ENCODE peak calls at places on chromosomes 12 and 14, in five cellular contexts. Z is stimulated activated CD4-positive, alpha-beta T cell treated with anti-CD3 and anti-CD28 coated beads, Interleukin-1b, Interleukin-23, amount 100 ng/mL, for 24 hours; X is stimulated activated naive B cell treated with anti-CD40 and anti-IgM and Interleukin-4, amounts not matched to agents 10 μg/mL and 1 μg/mL and 100 μg/mL, for 72 hours; J is lower leg skin; C is cardiac muscle cell. Q is an unnamed sample.

GRCh38 chr14:79638647-79639266 is 572.5 kb downstream of the DIO2 start:
- DNase-seq in Z (no peak), X (no peak), J (no peak), C (no peak), Q (no peak)

GRCh38 chr12:108729612-108730336 is 1.5 kb downstream of the CORO1C start:
- DNase-seq in Z (no peak), X (no peak), J (no peak), C (peak; percentile 67), Q (no peak)

GRCh38 chr12:89040146-89040964 is 311.9 kb downstream of the DUSP6 start:
- DNase-seq in Z (peak; percentile 34), X (peak; percentile 82), J (no peak), C (peak; percentile 43), Q (no peak)

GRCh38 chr14:69663322-69663686 is 51.9 kb downstream of the SUSD6 start:
- DNase-seq in Z (no peak), X (no peak), J (peak; percentile 45), C (no peak), Q (no peak)

GRCh38 chr14:90871605-90872233 is 55.5 kb upstream of the TTC7B start:
- DNase-seq in Z (no peak), X (no peak), J (no peak), C (peak; percentile 42), Q (no peak)

GRCh38 chr12:101781834-101782543 is 42.7 kb upstream of the SYCP3 start:
- DNase-seq in Z (no peak), X (no peak), J (no peak), C (peak; percentile 50), Q (no peak)

GRCh38 chr14:28762290-28762948 is 4.2 kb upstream of the FOXG1 start:
- DNase-seq in Z (no peak), X (no peak), J (no peak), C (no peak), Q (no peak)

GRCh38 chr12:14691560-14691959 is 4.8 kb downstream of the GUCY2C start:
- DNase-seq in Z (no peak), X (peak; percentile 4), J (no peak), C (no peak), Q (no peak)

GRCh38 chr12:78760906-78761305 is 103.7 kb upstream of the SYT1 start:
- DNase-seq in Z (no peak), X (no peak), J (no peak), C (no peak), Q (no peak)

GRCh38 chr12:57614178-57614947 is 3.1 kb downstream of the ARHGEF25 start:
- DNase-seq in Z (no peak), X (peak; percentile 51), J (no peak), C (no peak), Q (peak; percentile 89)

GRCh38 chr12:117054279-117054678 is 44.9 kb downstream of the TESC start:
- DNase-seq in Z (no peak), X (no peak), J (no peak), C (no peak), Q (no peak)

GRCh38 chr14:36069535-36069900 is 107.0 kb downstream of the PTCSC3 start:
- DNase-seq in Z (no peak), X (no peak), J (no peak), C (peak; percentile 43), Q (peak; percentile 46)

GRCh38 chr12:91384391-91384790 is 201.8 kb upstream of the DCN start:
- DNase-seq in Z (no peak), X (no peak), J (no peak), C (no peak), Q (no peak)

GRCh38 chr12:47876404-47876960 is 28.3 kb downstream of the VDR start:
- DNase-seq in Z (no peak), X (no peak), J (no peak), C (no peak), Q (no peak)

GRCh38 chr14:97283450-97284230 is 486.5 kb downstream of the VRK1 start:
- DNase-seq in Z (no peak), X (no peak), J (no peak), C (no peak), Q (no peak)

GRCh38 chr12:128947199-128947598 is 93.9 kb downstream of the GLT1D1 start:
- DNase-seq in Z (no peak), X (no peak), J (peak; percentile 39), C (no peak), Q (no peak)

GRCh38 chr14:102215071-102215470 is 75.4 kb downstream of the WDR20 start:
- DNase-seq in Z (no peak), X (no peak), J (no peak), C (peak; percentile 78), Q (no peak)

GRCh38 chr14:35389315-35389667 is 15.3 kb downstream of the NFKBIA start:
- DNase-seq in Z (no peak), X (no peak), J (no peak), C (no peak), Q (no peak)

GRCh38 chr12:53267309-53268008 is 640 bp upstream of the ESPL1 start:
- DNase-seq in Z (no peak), X (peak; percentile 20), J (no peak), C (no peak), Q (no peak)

GRCh38 chr14:34826661-34827060 is 48.5 kb downstream of the BAZ1A start:
- DNase-seq in Z (no peak), X (no peak), J (no peak), C (peak; percentile 9), Q (no peak)

GRCh38 chr14:20997564-20997963 is 1.5 kb upstream of the SLC39A2 start:
- DNase-seq in Z (no peak), X (no peak), J (no peak), C (no peak), Q (no peak)

GRCh38 chr12:52195065-52195730 is 3.4 kb upstream of the KRT80 start:
- DNase-seq in Z (no peak), X (no peak), J (no peak), C (peak; percentile 89), Q (no peak)

GRCh38 chr14:82047777-82048470 is 514.3 kb upstream of the SEL1L start:
- DNase-seq in Z (no peak), X (no peak), J (no peak), C (no peak), Q (no peak)

GRCh38 chr12:94615284-94616216 is 34.8 kb downstream of the TMCC3 start:
- DNase-seq in Z (no peak), X (no peak), J (no peak), C (peak; percentile 55), Q (no peak)

GRCh38 chr12:54549774-54550451 is 512 bp downstream of the PDE1B start:
- DNase-seq in Z (no peak), X (no peak), J (no peak), C (peak; percentile 9), Q (no peak)

GRCh38 chr12:117816-118345 is 51.3 kb downstream of the IQSEC3 start:
- DNase-seq in Z (no peak), X (no peak), J (no peak), C (no peak), Q (no peak)

GRCh38 chr12:2395352-2395977 is 342.7 kb downstream of the CACNA1C start:
- DNase-seq in Z (peak; percentile 21), X (no peak), J (no peak), C (peak; percentile 55), Q (peak; percentile 50)

GRCh38 chr12:108854453-108855283 is 2.7 kb downstream of the SSH1 start:
- DNase-seq in Z (no peak), X (no peak), J (no peak), C (peak; percentile 94), Q (no peak)